ENCODE peak calls at places on chromosomes 13 and 19, in seven cellular contexts. I is Panc1, Z is endodermal cell, M is fibroblast of lung, N is WERI-Rb-1, W is adrenal gland, S is esophagus squamous epithelium. H is an unnamed sample. For H3K36me3, the result is how much of the 10 kb centered on the place peaks cover.

GRCh38 chr19:6588508-6589345 is 2.2 kb downstream of the CD70 start:
- DNase-seq in M (no peak), N (no peak), I (no peak), S (no peak), Z (no peak), W (no peak), H (no peak)

GRCh38 chr13:112062619-112063308 is 4.2 kb upstream of the SOX1 start:
- DNase-seq in N (no peak), M (no peak), W (no peak), S (no peak), Z (peak), I (no peak), H (no peak)

GRCh38 chr13:99217461-99218101 is 16.9 kb downstream of the UBAC2 start:
- DNase-seq in Z (no peak), N (no peak), S (no peak), M (no peak), W (no peak), I (no peak), H (no peak)

GRCh38 chr19:14114854-14115253 is 2.7 kb downstream of the PRKACA start:
- DNase-seq in M (no peak), I (no peak), N (peak), W (no peak), S (no peak), Z (peak), H (peak)

GRCh38 chr19:609001-609340 is 19.3 kb downstream of the HCN2 start:
- DNase-seq in M (no peak), W (no peak), I (no peak), N (no peak), S (no peak), Z (no peak), H (peak)

GRCh38 chr13:31261241-31261640 is 61.5 kb downstream of the B3GLCT start:
- DNase-seq in W (no peak), I (no peak), N (no peak), S (no peak), Z (no peak), M (no peak), H (no peak)

GRCh38 chr19:50832666-50833065 is 708 bp downstream of the KLK15 start:
- DNase-seq in N (no peak), W (no peak), Z (no peak), S (no peak), M (no peak), I (no peak), H (no peak)

GRCh38 chr13:110262944-110263343 is 44.0 kb downstream of the COL4A1 start:
- DNase-seq in S (no peak), W (peak), M (no peak), N (no peak), Z (peak), I (no peak), H (no peak)

GRCh38 chr19:44712864-44713515 is 14.0 kb downstream of the CEACAM16 start:
- DNase-seq in I (no peak), S (no peak), M (peak), Z (no peak), N (no peak), W (no peak), H (no peak)

GRCh38 chr13:95512957-95513356 is 39.6 kb upstream of the CLDN10 start:
- DNase-seq in S (no peak), W (no peak), I (no peak), Z (no peak), N (no peak), M (no peak), H (no peak)

GRCh38 chr13:114061047-114061446 is 71.4 kb downstream of the RASA3 start:
- DNase-seq in M (no peak), I (no peak), W (no peak), Z (no peak), N (no peak), S (no peak), H (no peak)

GRCh38 chr19:11581740-11582139 is 4.3 kb upstream of the ACP5 start:
- DNase-seq in N (no peak), Z (no peak), M (no peak), S (no peak), W (no peak), I (no peak), H (peak)

GRCh38 chr13:96090240-96091101 is 564 bp downstream of the HS6ST3 start:
- DNase-seq in N (peak), S (no peak), I (no peak), M (no peak), W (peak), Z (peak), H (no peak)

GRCh38 chr19:21604351-21604926 is 99.0 kb downstream of the ZNF429 start:
- DNase-seq in W (no peak), M (peak), I (no peak), S (no peak), Z (peak), N (no peak), H (no peak)

GRCh38 chr19:30093966-30094770 is 152.1 kb downstream of the URI1 start:
- DNase-seq in Z (no peak), I (no peak), S (no peak), M (no peak), W (no peak), N (no peak), H (no peak)

GRCh38 chr13:48562296-48563066 is 29.6 kb upstream of the RCBTB2 start:
- DNase-seq in W (no peak), S (no peak), Z (no peak), N (no peak), I (no peak), M (no peak), H (peak)

GRCh38 chr13:93227906-93228801 is 1.5 kb downstream of the GPC6 start:
- DNase-seq in I (no peak), Z (peak), M (peak), N (peak), S (no peak), W (peak), H (peak)

GRCh38 chr13:80339841-80340642 is 884 bp downstream of the SPRY2 start:
- DNase-seq in S (no peak), Z (peak), M (peak), N (peak), W (peak), I (no peak), H (peak)

GRCh38 chr19:8017808-8018207 is 12.4 kb upstream of the ELAVL1 start:
- DNase-seq in W (no peak), M (no peak), N (peak), S (no peak), I (no peak), Z (peak), H (peak)

GRCh38 chr19:16377521-16377920 is 52.9 kb downstream of the KLF2 start:
- DNase-seq in S (no peak), I (no peak), M (no peak), N (no peak), W (no peak), Z (no peak), H (no peak)

GRCh38 chr19:16375157-16375935 is 50.7 kb downstream of the KLF2 start:
- DNase-seq in M (no peak), W (no peak), N (no peak), S (no peak), Z (no peak), I (no peak), H (no peak)

GRCh38 chr19:16375936-16376185 is 51.2 kb downstream of the KLF2 start:
- DNase-seq in M (no peak), I (no peak), S (no peak), W (no peak), N (no peak), Z (no peak), H (no peak)

GRCh38 chr19:16376241-16376640 is 51.6 kb downstream of the KLF2 start:
- DNase-seq in W (no peak), Z (no peak), N (no peak), I (no peak), M (no peak), S (no peak), H (no peak)

DNA sequence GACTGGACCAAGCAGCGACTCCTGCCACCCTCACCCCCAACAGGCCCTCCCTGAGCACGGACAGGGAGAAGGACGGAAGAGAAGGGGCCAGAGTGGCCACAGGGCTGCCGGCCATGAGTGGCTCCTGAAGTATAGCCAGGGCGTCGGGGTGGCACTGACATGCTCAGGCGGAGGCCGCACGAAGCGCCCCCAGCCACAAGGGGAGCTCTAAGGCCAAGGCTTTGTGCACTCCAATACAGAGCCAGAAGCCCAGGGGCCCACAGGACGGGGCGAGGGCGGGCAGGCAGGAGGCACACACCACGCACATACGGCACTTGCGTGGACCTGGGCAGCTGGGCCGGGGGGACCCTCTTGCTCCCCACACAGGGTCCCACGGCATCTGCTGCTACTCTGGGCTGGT is 52.0 kb downstream of the KLF2 start:
- DNase-seq in Z (peak), S (no peak), N (peak), W (no peak), I (no peak), M (no peak), H (no peak)
- TF ChIP-seq CTCF in Z (peak), S (no peak), N (peak), W (peak), I (no peak), M (peak), H (no peak)

GRCh38 chr19:48968179-48968661 is 3.1 kb downstream of the FTL start:
- DNase-seq in S (no peak), N (no peak), Z (no peak), W (no peak), I (no peak), M (peak), H (no peak)

GRCh38 chr19:48965806-48966540 is 864 bp downstream of the FTL start:
- DNase-seq in M (peak), I (no peak), N (peak), W (peak), S (peak), Z (peak), H (peak)

GRCh38 chr19:48968813-48969218 is 3.7 kb downstream of the FTL start:
- DNase-seq in Z (no peak), W (no peak), N (no peak), M (no peak), S (no peak), I (no peak), H (no peak)

GRCh38 chr19:48966541-48967345 is 1.6 kb downstream of the FTL start:
- DNase-seq in W (no peak), Z (no peak), I (no peak), M (no peak), S (no peak), N (no peak), H (no peak)

DNA sequence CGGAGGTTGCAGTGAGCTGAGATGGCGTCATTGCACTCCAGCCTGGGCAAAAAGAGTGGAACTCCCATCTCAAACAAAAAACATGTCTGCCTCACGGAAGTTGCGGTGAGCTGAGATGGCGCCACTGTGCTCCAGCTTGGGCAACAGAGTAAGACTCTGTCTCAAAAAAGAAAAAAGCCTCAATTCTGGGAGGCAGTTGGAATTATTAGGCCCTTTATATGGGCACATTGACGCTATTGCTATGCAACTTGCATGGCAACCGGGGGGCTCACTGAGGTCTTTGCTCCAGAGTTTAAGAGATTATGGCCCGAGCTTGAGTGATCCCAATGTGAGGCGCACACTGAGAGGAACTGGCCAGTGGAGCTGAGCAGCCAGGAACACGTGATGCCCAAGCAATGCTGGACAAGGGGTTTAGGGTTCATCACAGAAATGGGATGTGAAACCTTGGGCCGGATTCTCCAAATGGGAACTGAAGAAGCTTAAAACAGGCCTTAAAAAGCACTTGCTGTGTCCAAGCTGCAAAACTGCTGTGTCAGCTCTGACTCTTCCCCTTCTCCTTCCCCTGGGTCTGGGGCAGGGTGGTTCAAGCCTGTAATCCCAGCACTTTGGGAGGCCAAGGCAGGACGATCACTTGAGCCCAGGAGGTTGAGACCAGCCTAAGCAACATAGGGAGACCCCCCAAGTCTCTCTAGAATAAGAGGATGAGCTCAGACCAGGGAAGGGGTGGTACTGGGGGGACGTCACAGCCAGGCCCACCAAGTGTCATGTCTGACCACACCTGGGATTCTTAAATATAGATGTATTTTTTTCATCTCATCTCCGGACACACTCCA is 2.5 kb downstream of the FTL start:
- DNase-seq in M (peak), W (no peak), I (no peak), N (no peak), Z (peak), S (no peak), H (peak)
- H3K36me3 ChIP-seq in M (under half), W (under half), I (under half), N (under half), Z (half or more), S (half or more), H (under half)

GRCh38 chr19:1774999-1775772 is 21.9 kb downstream of the ONECUT3 start:
- DNase-seq in Z (peak), I (no peak), W (no peak), N (peak), S (no peak), M (no peak), H (no peak)
- H3K4me3 ChIP-seq in Z (no peak), I (no peak), W (no peak), N (no peak), S (no peak), M (no peak), H (no peak)

DNA sequence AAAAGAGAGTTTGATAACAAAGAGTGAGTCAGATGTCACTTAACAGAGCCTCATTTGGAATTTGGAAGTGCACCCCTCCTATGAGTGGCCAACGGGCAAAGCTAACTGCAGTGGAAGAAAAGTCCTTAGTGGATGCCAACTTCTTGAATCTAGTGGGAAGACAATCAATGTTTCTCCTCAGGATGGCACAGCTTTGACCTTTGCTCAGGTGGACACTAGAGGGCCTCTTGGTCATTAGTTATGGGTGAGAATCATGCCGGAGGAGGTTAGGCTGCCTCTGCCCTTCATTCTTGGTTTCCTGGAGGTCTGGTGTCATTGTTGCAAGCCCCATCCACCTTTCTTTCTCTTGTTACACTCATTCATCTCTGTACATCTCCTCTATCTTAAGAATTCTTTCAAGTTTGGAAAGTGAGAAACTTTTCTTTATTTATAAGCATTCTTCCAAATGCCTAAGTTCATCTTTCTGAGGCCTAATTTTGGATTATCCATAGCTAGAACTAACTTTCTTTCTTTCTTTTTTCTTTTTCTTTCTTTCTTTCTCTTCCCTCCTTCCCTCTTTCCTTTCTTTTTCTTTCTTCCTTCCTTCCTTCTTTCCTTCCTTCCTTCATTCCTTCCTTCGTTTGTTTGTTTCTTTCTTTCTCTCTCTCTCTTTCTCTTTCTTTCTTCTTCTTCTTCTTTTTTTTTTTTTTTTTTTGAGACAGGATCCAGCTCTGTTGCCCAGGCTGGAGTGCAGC is 327.2 kb upstream of the TSHZ3 start:
- DNase-seq in Z (peak), S (no peak), M (peak), W (peak), N (peak), I (no peak), H (no peak)
- TF ChIP-seq CTCF in Z (peak), S (no peak), M (peak), W (peak), N (peak), I (peak), H (no peak)